ENCODE peak calls at places on chromosomes 13 and 19, in seven cellular contexts. R is activated CD8-positive, alpha-beta memory T cell treated with anti-CD3 and anti-CD28 coated beads for 4 hours; F is bronchial epithelial cell; T is WTC11; E is adrenal gland; Q is heart right ventricle; S is substantia nigra. K is an unnamed sample.

GRCh38 chr19:46372901-46373572 is 26.1 kb downstream of the PPP5C start:
- DNase-seq in Q (no peak), R (no peak), T (peak), S (no peak), F (peak), E (peak), K (peak)

GRCh38 chr19:2185734-2186070 is 22.0 kb downstream of the DOT1L start:
- DNase-seq in Q (no peak), S (no peak), T (no peak), R (no peak), F (no peak), E (no peak), K (no peak)

GRCh38 chr19:49888478-49888901 is 8.2 kb downstream of the IL4I1 start:
- DNase-seq in S (no peak), T (no peak), Q (no peak), F (no peak), E (no peak), R (no peak), K (no peak)

GRCh38 chr19:11464333-11465265 is 16.2 kb downstream of the ELAVL3 start:
- DNase-seq in Q (no peak), S (no peak), E (no peak), F (no peak), T (no peak), R (no peak), K (no peak)

GRCh38 chr13:35723061-35723461 is 246.6 kb upstream of the MAB21L1 start:
- DNase-seq in T (no peak), Q (no peak), R (no peak), S (no peak), E (no peak), F (no peak), K (no peak)

GRCh38 chr19:32189956-32190706 is 155.3 kb upstream of the ZNF507 start:
- DNase-seq in Q (no peak), F (no peak), R (no peak), S (no peak), T (no peak), E (no peak), K (no peak)

GRCh38 chr19:2282062-2282861 is at the start of gene PEAK3:
- DNase-seq in Q (peak), S (no peak), F (no peak), E (peak), R (no peak), T (peak), K (peak)

GRCh38 chr13:98480915-98481510 is 95.9 kb downstream of the STK24 start:
- DNase-seq in R (no peak), F (no peak), Q (no peak), E (no peak), T (no peak), S (no peak), K (no peak)

GRCh38 chr19:4969772-4970531 is 1.0 kb downstream of the KDM4B start:
- DNase-seq in S (no peak), Q (no peak), T (no peak), R (no peak), E (peak), F (peak), K (no peak)

GRCh38 chr19:50383307-50383851 is 768 bp upstream of the POLD1 start:
- DNase-seq in S (no peak), F (no peak), E (no peak), R (no peak), Q (no peak), T (peak), K (no peak)

GRCh38 chr13:109743706-109744453 is 42.5 kb downstream of the IRS2 start:
- DNase-seq in F (peak), S (no peak), E (no peak), Q (no peak), R (no peak), T (no peak), K (peak)

GRCh38 chr13:47337781-47338507 is 441.1 kb upstream of the HTR2A start:
- DNase-seq in T (peak), Q (no peak), F (no peak), E (no peak), R (no peak), S (no peak), K (peak)

GRCh38 chr13:44768775-44769578 is 192.8 kb upstream of the TSC22D1 start:
- DNase-seq in S (no peak), T (no peak), Q (no peak), R (peak), E (no peak), F (no peak), K (no peak)

GRCh38 chr19:58228584-58229254 is at the start of gene ZNF544:
- DNase-seq in F (peak), S (no peak), T (peak), E (peak), R (peak), Q (peak), K (peak)

K was measured in ELF-1.